ENCODE peak calls at places on chromosomes 16 and 17, in four cellular contexts. One of them, this sample, is unnamed. For H3K27me3 and H3K36me3, the result is how much of the 10 kb centered on the place peaks cover.

GRCh38 chr17:76271669-76272540 is 6.8 kb downstream of the UBALD2 start:
- DNase-seq in Peyer's patch: peak
- DNase-seq in CD8-positive, alpha-beta T cell: peak
- DNase-seq in effector memory CD4-positive, alpha-beta T cell: peak
- DNase-seq in this sample: peak

GRCh38 chr16:51407921-51408320 is 256.9 kb upstream of the SALL1 start:
- DNase-seq in Peyer's patch: no peak
- DNase-seq in effector memory CD4-positive, alpha-beta T cell: no peak
- DNase-seq in CD8-positive, alpha-beta T cell: no peak
- DNase-seq in this sample: no peak

GRCh38 chr16:57632568-57632967 is 4.1 kb downstream of the ADGRG1 start:
- DNase-seq in Peyer's patch: no peak
- DNase-seq in effector memory CD4-positive, alpha-beta T cell: no peak
- DNase-seq in CD8-positive, alpha-beta T cell: no peak
- DNase-seq in this sample: no peak

GRCh38 chr16:11857161-11857560 is 5.8 kb upstream of the RSL1D1 start:
- DNase-seq in effector memory CD4-positive, alpha-beta T cell: no peak
- DNase-seq in Peyer's patch: no peak
- DNase-seq in CD8-positive, alpha-beta T cell: no peak
- DNase-seq in this sample: no peak

GRCh38 chr16:75527825-75528299 is 8.0 kb downstream of the CHST5 start:
- DNase-seq in Peyer's patch: peak
- DNase-seq in CD8-positive, alpha-beta T cell: no peak
- DNase-seq in effector memory CD4-positive, alpha-beta T cell: no peak
- DNase-seq in this sample: no peak

GRCh38 chr16:23694707-23695373 is 16.2 kb downstream of the PLK1 start:
- DNase-seq in effector memory CD4-positive, alpha-beta T cell: no peak
- DNase-seq in CD8-positive, alpha-beta T cell: no peak
- DNase-seq in Peyer's patch: no peak
- DNase-seq in this sample: no peak

GRCh38 chr17:6555331-6556120 is 829 bp downstream of the PITPNM3 start:
- DNase-seq in effector memory CD4-positive, alpha-beta T cell: no peak
- DNase-seq in CD8-positive, alpha-beta T cell: no peak
- DNase-seq in Peyer's patch: peak
- DNase-seq in this sample: no peak

GRCh38 chr17:70073326-70073725 is 1.7 kb upstream of the KCNJ16 start:
- DNase-seq in Peyer's patch: no peak
- DNase-seq in CD8-positive, alpha-beta T cell: no peak
- DNase-seq in effector memory CD4-positive, alpha-beta T cell: no peak
- DNase-seq in this sample: no peak

GRCh38 chr17:32943206-32943605 is 15.3 kb downstream of the TMEM98 start:
- DNase-seq in CD8-positive, alpha-beta T cell: no peak
- DNase-seq in Peyer's patch: no peak
- DNase-seq in effector memory CD4-positive, alpha-beta T cell: no peak
- DNase-seq in this sample: no peak

GRCh38 chr17:5874486-5874885 is 195.7 kb upstream of the WSCD1 start:
- DNase-seq in CD8-positive, alpha-beta T cell: no peak
- DNase-seq in Peyer's patch: no peak
- DNase-seq in effector memory CD4-positive, alpha-beta T cell: no peak
- DNase-seq in this sample: no peak

GRCh38 chr17:65394811-65395472 is 166.5 kb downstream of the AXIN2 start:
- DNase-seq in Peyer's patch: no peak
- DNase-seq in effector memory CD4-positive, alpha-beta T cell: no peak
- DNase-seq in CD8-positive, alpha-beta T cell: no peak
- DNase-seq in this sample: no peak

GRCh38 chr16:17304814-17305169 is 166.0 kb downstream of the XYLT1 start:
- DNase-seq in CD8-positive, alpha-beta T cell: no peak
- DNase-seq in effector memory CD4-positive, alpha-beta T cell: no peak
- DNase-seq in Peyer's patch: no peak
- DNase-seq in this sample: no peak

GRCh38 chr16:87701505-87701921 is 64.3 kb downstream of the KLHDC4 start:
- DNase-seq in effector memory CD4-positive, alpha-beta T cell: no peak
- DNase-seq in Peyer's patch: peak
- DNase-seq in CD8-positive, alpha-beta T cell: no peak
- DNase-seq in this sample: no peak

GRCh38 chr16:4379001-4379688 is 7.5 kb downstream of the VASN start:
- DNase-seq in Peyer's patch: no peak
- DNase-seq in effector memory CD4-positive, alpha-beta T cell: no peak
- DNase-seq in CD8-positive, alpha-beta T cell: no peak
- DNase-seq in this sample: no peak

GRCh38 chr16:51326131-51326856 is 175.2 kb upstream of the SALL1 start:
- DNase-seq in CD8-positive, alpha-beta T cell: no peak
- DNase-seq in effector memory CD4-positive, alpha-beta T cell: no peak
- DNase-seq in Peyer's patch: no peak
- DNase-seq in this sample: no peak

GRCh38 chr16:75099738-75100615 is 16.6 kb downstream of the LDHD start:
- DNase-seq in Peyer's patch: peak
- DNase-seq in CD8-positive, alpha-beta T cell: no peak
- DNase-seq in effector memory CD4-positive, alpha-beta T cell: no peak
- DNase-seq in this sample: peak

GRCh38 chr16:14470788-14471187 is 159.3 kb downstream of the PARN start:
- DNase-seq in CD8-positive, alpha-beta T cell: no peak
- DNase-seq in Peyer's patch: no peak
- DNase-seq in effector memory CD4-positive, alpha-beta T cell: no peak
- DNase-seq in this sample: no peak

GRCh38 chr17:3976675-3977171 is 12.5 kb upstream of the ATP2A3 start:
- DNase-seq in effector memory CD4-positive, alpha-beta T cell: no peak
- DNase-seq in CD8-positive, alpha-beta T cell: no peak
- DNase-seq in Peyer's patch: peak
- DNase-seq in this sample: no peak

GRCh38 chr16:1027416-1027815 is 45.1 kb upstream of the SSTR5 start:
- DNase-seq in CD8-positive, alpha-beta T cell: no peak
- DNase-seq in effector memory CD4-positive, alpha-beta T cell: no peak
- DNase-seq in Peyer's patch: no peak
- DNase-seq in this sample: no peak

GRCh38 chr17:2883544-2884203 is 87.4 kb downstream of the RAP1GAP2 start:
- DNase-seq in effector memory CD4-positive, alpha-beta T cell: no peak
- DNase-seq in Peyer's patch: no peak
- DNase-seq in CD8-positive, alpha-beta T cell: no peak
- DNase-seq in this sample: no peak

GRCh38 chr17:83154311-83155127 is 75.1 kb downstream of the METRNL start:
- DNase-seq in CD8-positive, alpha-beta T cell: no peak
- DNase-seq in Peyer's patch: no peak
- DNase-seq in effector memory CD4-positive, alpha-beta T cell: no peak
- DNase-seq in this sample: no peak

GRCh38 chr17:77146882-77147281 is 6.1 kb downstream of the SEC14L1 start:
- DNase-seq in Peyer's patch: peak
- DNase-seq in effector memory CD4-positive, alpha-beta T cell: no peak
- DNase-seq in CD8-positive, alpha-beta T cell: no peak
- DNase-seq in this sample: no peak

GRCh38 chr17:7825206-7825980 is 8.6 kb upstream of the KDM6B start:
- DNase-seq in Peyer's patch: no peak
- DNase-seq in CD8-positive, alpha-beta T cell: no peak
- DNase-seq in effector memory CD4-positive, alpha-beta T cell: no peak
- DNase-seq in this sample: no peak

GRCh38 chr17:67655478-67656148 is 62.1 kb upstream of the NOL11 start:
- DNase-seq in effector memory CD4-positive, alpha-beta T cell: no peak
- DNase-seq in Peyer's patch: no peak
- DNase-seq in CD8-positive, alpha-beta T cell: no peak
- DNase-seq in this sample: no peak

GRCh38 chr17:49570540-49571242 is 5.0 kb upstream of the NXPH3 start:
- DNase-seq in Peyer's patch: no peak
- DNase-seq in CD8-positive, alpha-beta T cell: no peak
- DNase-seq in effector memory CD4-positive, alpha-beta T cell: no peak
- DNase-seq in this sample: no peak

GRCh38 chr17:81635973-81636504 is 873 bp downstream of the NPLOC4 start:
- DNase-seq in effector memory CD4-positive, alpha-beta T cell: no peak
- DNase-seq in CD8-positive, alpha-beta T cell: no peak
- DNase-seq in Peyer's patch: no peak
- DNase-seq in this sample: no peak

GRCh38 chr17:35155246-35155645 is 7.6 kb downstream of the UNC45B start:
- DNase-seq in Peyer's patch: no peak
- DNase-seq in CD8-positive, alpha-beta T cell: no peak
- DNase-seq in effector memory CD4-positive, alpha-beta T cell: no peak
- DNase-seq in this sample: no peak

GRCh38 chr16:785563-786535 is 2.3 kb downstream of the RPUSD1 start:
- DNase-seq in CD8-positive, alpha-beta T cell: peak
- DNase-seq in Peyer's patch: peak
- DNase-seq in effector memory CD4-positive, alpha-beta T cell: peak
- DNase-seq in this sample: peak

GRCh38 chr16:87945351-87946042 is 5.7 kb upstream of the BANP start:
- DNase-seq in CD8-positive, alpha-beta T cell: no peak
- DNase-seq in Peyer's patch: peak
- DNase-seq in effector memory CD4-positive, alpha-beta T cell: no peak
- DNase-seq in this sample: no peak

GRCh38 chr17:1108810-1109605 is 70.8 kb downstream of the ABR start:
- DNase-seq in CD8-positive, alpha-beta T cell: peak
- DNase-seq in effector memory CD4-positive, alpha-beta T cell: peak
- DNase-seq in Peyer's patch: peak
- DNase-seq in this sample: peak

GRCh38 chr17:21129023-21129681 is 2.4 kb downstream of the DHRS7B start:
- DNase-seq in CD8-positive, alpha-beta T cell: no peak
- DNase-seq in effector memory CD4-positive, alpha-beta T cell: no peak
- DNase-seq in Peyer's patch: no peak
- DNase-seq in this sample: no peak

GRCh38 chr16:31528726-31529397 is 1.2 kb downstream of the AHSP start:
- DNase-seq in Peyer's patch: no peak
- DNase-seq in CD8-positive, alpha-beta T cell: no peak
- DNase-seq in effector memory CD4-positive, alpha-beta T cell: no peak
- DNase-seq in this sample: no peak

GRCh38 chr16:31531096-31531495 is 3.4 kb downstream of the AHSP start:
- DNase-seq in effector memory CD4-positive, alpha-beta T cell: no peak
- DNase-seq in CD8-positive, alpha-beta T cell: no peak
- DNase-seq in Peyer's patch: no peak
- DNase-seq in this sample: no peak

GRCh38 chr16:31529398-31530312 is 2.0 kb downstream of the AHSP start:
- DNase-seq in CD8-positive, alpha-beta T cell: no peak
- DNase-seq in effector memory CD4-positive, alpha-beta T cell: no peak
- DNase-seq in Peyer's patch: no peak
- DNase-seq in this sample: no peak

GRCh38 chr16:31532120-31532519 is 4.4 kb downstream of the AHSP start:
- DNase-seq in effector memory CD4-positive, alpha-beta T cell: no peak
- DNase-seq in CD8-positive, alpha-beta T cell: no peak
- DNase-seq in Peyer's patch: no peak
- DNase-seq in this sample: no peak

DNA sequence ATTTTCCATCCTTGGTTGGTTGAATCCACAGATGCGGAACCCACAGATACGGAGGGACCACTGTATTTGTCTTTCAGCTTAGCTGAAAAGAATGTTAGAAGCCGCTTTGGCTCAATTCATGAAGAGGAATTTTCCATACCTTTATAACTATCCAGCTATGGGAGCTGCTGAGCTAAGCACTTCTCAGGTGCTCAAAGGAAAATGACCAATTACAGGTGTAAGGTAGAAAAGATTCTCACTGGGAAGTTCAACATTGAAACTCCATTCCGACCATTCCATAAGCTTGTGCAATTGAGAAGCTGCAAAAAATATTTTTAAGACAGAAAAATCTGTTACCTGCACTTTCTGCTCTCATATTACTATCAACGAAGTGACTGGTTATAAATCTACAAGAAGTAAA is 2.7 kb downstream of the AHSP start:
- DNase-seq in Peyer's patch: no peak
- DNase-seq in effector memory CD4-positive, alpha-beta T cell: no peak
- DNase-seq in CD8-positive, alpha-beta T cell: no peak
- DNase-seq in this sample: no peak
- H3K27me3 ChIP-seq in Peyer's patch: under half
- H3K27me3 ChIP-seq in effector memory CD4-positive, alpha-beta T cell: under half
- H3K27me3 ChIP-seq in CD8-positive, alpha-beta T cell: under half
- H3K27me3 ChIP-seq in this sample: under half

DNA sequence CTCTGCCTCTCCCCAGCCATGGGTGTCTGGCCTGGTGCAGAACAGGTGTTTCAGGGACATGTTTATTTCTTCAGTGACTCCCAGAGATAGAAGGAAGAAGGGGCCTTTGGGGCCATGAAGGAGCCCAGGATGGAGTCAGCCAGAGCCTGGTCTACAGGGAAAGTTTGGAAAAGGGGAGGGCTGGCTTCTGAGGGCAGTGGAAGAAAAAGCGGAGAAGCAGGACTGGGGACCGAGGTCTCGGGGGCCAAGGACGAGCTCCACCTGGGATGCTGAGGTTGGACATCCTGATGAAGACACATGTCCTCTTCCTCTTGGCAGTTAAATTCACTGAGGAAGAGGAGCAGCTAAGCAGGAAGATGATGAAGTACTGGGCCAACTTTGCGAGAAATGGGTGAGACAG is 7.7 kb downstream of the CES2 start:
- DNase-seq in Peyer's patch: no peak
- DNase-seq in effector memory CD4-positive, alpha-beta T cell: no peak
- DNase-seq in CD8-positive, alpha-beta T cell: no peak
- DNase-seq in this sample: no peak
- H3K36me3 ChIP-seq in Peyer's patch: under half
- H3K36me3 ChIP-seq in effector memory CD4-positive, alpha-beta T cell: under half
- H3K36me3 ChIP-seq in CD8-positive, alpha-beta T cell: under half
- H3K36me3 ChIP-seq in this sample: under half

GRCh38 chr17:29949708-29950107 is 8.3 kb downstream of the EFCAB5 start:
- DNase-seq in effector memory CD4-positive, alpha-beta T cell: no peak
- DNase-seq in CD8-positive, alpha-beta T cell: no peak
- DNase-seq in Peyer's patch: no peak
- DNase-seq in this sample: no peak

GRCh38 chr17:29948460-29949185 is 7.2 kb downstream of the EFCAB5 start:
- DNase-seq in Peyer's patch: no peak
- DNase-seq in CD8-positive, alpha-beta T cell: no peak
- DNase-seq in effector memory CD4-positive, alpha-beta T cell: no peak
- DNase-seq in this sample: no peak

GRCh38 chr17:29941334-29941733 is at the start of gene EFCAB5:
- DNase-seq in CD8-positive, alpha-beta T cell: no peak
- DNase-seq in Peyer's patch: no peak
- DNase-seq in effector memory CD4-positive, alpha-beta T cell: no peak
- DNase-seq in this sample: no peak

DNA sequence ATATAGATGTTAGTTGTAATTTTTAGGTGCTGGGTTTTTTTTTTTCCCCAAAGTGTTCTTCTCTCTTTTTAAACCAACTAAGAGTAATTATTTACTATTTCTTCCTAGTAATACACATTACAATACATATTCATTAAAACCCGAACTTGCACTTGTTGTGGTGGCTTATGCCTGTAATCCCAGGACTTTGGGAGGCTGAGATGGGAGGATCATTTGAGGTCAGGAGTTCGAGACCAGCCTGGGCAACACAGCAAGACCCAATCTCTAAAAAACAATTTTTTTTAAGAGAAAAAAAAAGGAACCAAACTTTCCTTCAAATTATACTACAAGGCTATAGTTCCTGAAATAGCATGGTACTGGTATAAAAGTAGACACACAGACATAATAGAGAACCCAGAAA is 3.8 kb downstream of the EFCAB5 start:
- DNase-seq in Peyer's patch: no peak
- DNase-seq in CD8-positive, alpha-beta T cell: no peak
- DNase-seq in effector memory CD4-positive, alpha-beta T cell: no peak
- DNase-seq in this sample: no peak
- H3K4me3 ChIP-seq in Peyer's patch: no peak
- H3K4me3 ChIP-seq in CD8-positive, alpha-beta T cell: no peak
- H3K4me3 ChIP-seq in effector memory CD4-positive, alpha-beta T cell: no peak
- H3K4me3 ChIP-seq in this sample: no peak

GRCh38 chr17:80473701-80474100 is 2.7 kb downstream of the NPTX1 start:
- DNase-seq in effector memory CD4-positive, alpha-beta T cell: no peak
- DNase-seq in CD8-positive, alpha-beta T cell: no peak
- DNase-seq in Peyer's patch: no peak
- DNase-seq in this sample: no peak

GRCh38 chr17:80474231-80474932 is 2.0 kb downstream of the NPTX1 start:
- DNase-seq in Peyer's patch: no peak
- DNase-seq in effector memory CD4-positive, alpha-beta T cell: no peak
- DNase-seq in CD8-positive, alpha-beta T cell: no peak
- DNase-seq in this sample: no peak

GRCh38 chr17:80474933-80475915 is 1.2 kb downstream of the NPTX1 start:
- DNase-seq in CD8-positive, alpha-beta T cell: no peak
- DNase-seq in Peyer's patch: no peak
- DNase-seq in effector memory CD4-positive, alpha-beta T cell: no peak
- DNase-seq in this sample: peak

GRCh38 chr17:80471922-80472321 is 4.5 kb downstream of the NPTX1 start:
- DNase-seq in CD8-positive, alpha-beta T cell: no peak
- DNase-seq in Peyer's patch: no peak
- DNase-seq in effector memory CD4-positive, alpha-beta T cell: no peak
- DNase-seq in this sample: no peak

GRCh38 chr17:80472996-80473395 is 3.4 kb downstream of the NPTX1 start:
- DNase-seq in CD8-positive, alpha-beta T cell: no peak
- DNase-seq in effector memory CD4-positive, alpha-beta T cell: no peak
- DNase-seq in Peyer's patch: no peak
- DNase-seq in this sample: no peak
- H3K27me3 ChIP-seq in CD8-positive, alpha-beta T cell: under half
- H3K27me3 ChIP-seq in effector memory CD4-positive, alpha-beta T cell: half or more
- H3K27me3 ChIP-seq in Peyer's patch: under half
- H3K27me3 ChIP-seq in this sample: under half